ENCODE peak calls at places on chromosomes 11 and 22, in nine cellular contexts. P is transverse colon, X is HepG2, J is SK-N-SH, Y is stomach, N is A549, E is sigmoid colon, U is H1, C is esophagus muscularis mucosa. O is an unnamed sample.

GRCh38 chr11:77559686-77560425 is 29.9 kb upstream of the AQP11 start:
- DNase-seq in P (no peak), X (no peak), J (no peak), Y (no peak), N (peak), E (no peak), U (no peak), C (no peak), O (no peak)

GRCh38 chr11:115607621-115608191 is 103.5 kb upstream of the CADM1 start:
- DNase-seq in P (no peak), X (no peak), J (peak), Y (no peak), N (no peak), E (no peak), U (no peak), C (no peak), O (no peak)

GRCh38 chr11:4645974-4646373 is 2.2 kb downstream of the OR51E1 start:
- DNase-seq in P (no peak), X (no peak), J (no peak), Y (no peak), N (no peak), E (no peak), U (no peak), C (no peak), O (no peak)

GRCh38 chr11:70159612-70160570 is 43.2 kb upstream of the FADD start:
- DNase-seq in P (peak), X (no peak), J (no peak), Y (peak), N (peak), E (no peak), U (no peak), C (no peak), O (no peak)

GRCh38 chr11:98561216-98561615 is 459.5 kb upstream of the CNTN5 start:
- DNase-seq in P (no peak), X (no peak), J (no peak), Y (no peak), N (no peak), E (no peak), U (no peak), C (no peak), O (no peak)

GRCh38 chr11:40513281-40513680 is 946.2 kb downstream of the LRRC4C start:
- DNase-seq in P (no peak), X (no peak), J (no peak), Y (no peak), N (no peak), E (no peak), U (no peak), C (no peak), O (no peak)

GRCh38 chr22:44698531-44699421 is 3.2 kb upstream of the PRR5 start:
- DNase-seq in P (no peak), X (no peak), J (no peak), Y (no peak), N (no peak), E (peak), U (no peak), C (no peak), O (peak)

GRCh38 chr22:27885977-27886842 is 32.8 kb downstream of the PITPNB start:
- DNase-seq in P (peak), X (peak), J (peak), Y (peak), N (peak), E (no peak), U (no peak), C (no peak), O (peak)

GRCh38 chr11:10274726-10275125 is 19.3 kb downstream of the SBF2 start:
- DNase-seq in P (no peak), X (no peak), J (no peak), Y (no peak), N (no peak), E (no peak), U (no peak), C (no peak), O (no peak)

GRCh38 chr11:204587-205109 is 2.6 kb downstream of the BET1L start:
- DNase-seq in P (no peak), X (no peak), J (no peak), Y (peak), N (no peak), E (peak), U (no peak), C (no peak), O (no peak)

GRCh38 chr11:69245491-69246345 is 48.2 kb upstream of the MYEOV start:
- DNase-seq in P (no peak), X (no peak), J (no peak), Y (peak), N (no peak), E (peak), U (no peak), C (no peak), O (no peak)

GRCh38 chr11:103601230-103601846 is 435.1 kb upstream of the DDI1 start:
- DNase-seq in P (no peak), X (peak), J (peak), Y (no peak), N (peak), E (no peak), U (no peak), C (no peak), O (no peak)

DNA sequence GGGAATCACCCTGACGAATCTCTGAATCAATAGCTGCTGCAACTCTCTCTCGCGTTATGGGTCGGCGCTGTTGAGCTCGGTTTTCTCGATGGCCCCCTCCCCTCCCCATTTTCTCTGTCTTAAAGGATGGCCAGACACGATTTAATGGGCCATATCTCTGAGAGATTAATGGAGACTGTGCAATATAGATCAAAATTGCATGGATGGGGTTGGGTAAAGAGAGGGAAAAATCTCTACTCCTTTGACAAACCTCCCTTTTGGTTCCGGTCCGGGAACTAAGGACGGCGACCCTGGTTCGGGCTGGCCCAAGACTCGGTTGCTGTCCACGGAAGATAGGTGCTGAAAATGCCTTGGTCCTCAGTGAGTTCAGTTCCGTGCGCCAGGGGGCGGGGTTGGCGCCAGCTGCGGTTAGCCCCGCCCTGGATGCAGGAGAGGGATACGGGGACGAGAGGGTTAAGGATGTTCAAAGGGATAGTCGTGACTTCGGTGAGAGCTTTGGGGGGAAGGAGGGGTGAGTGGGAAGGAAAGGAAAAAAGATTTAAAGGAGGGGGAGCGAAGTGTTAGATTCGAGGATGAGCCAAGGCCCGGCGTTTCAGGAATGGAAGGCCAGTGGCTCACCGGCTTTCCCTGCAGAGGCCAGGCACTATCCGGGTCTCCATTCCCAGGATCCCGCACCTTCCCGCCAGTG is 103.6 kb upstream of the HSD17B12 start:
- DNase-seq in P (no peak), X (peak), J (peak), Y (peak), N (peak), E (no peak), U (no peak), C (no peak), O (peak)
- TF ChIP-seq CTCF in P (peak), X (peak), J (peak), Y (no peak), N (no peak), E (no peak), U (peak), C (no peak), O (no peak)

GRCh38 chr11:86517557-86517956 is 142.9 kb downstream of the CCDC81 start:
- DNase-seq in P (no peak), X (no peak), J (no peak), Y (no peak), N (no peak), E (no peak), U (no peak), C (peak), O (no peak)

GRCh38 chr11:86515297-86516094 is 140.8 kb downstream of the CCDC81 start:
- DNase-seq in P (no peak), X (no peak), J (peak), Y (no peak), N (no peak), E (no peak), U (no peak), C (peak), O (no peak)

GRCh38 chr11:86523738-86524602 is 148.4 kb downstream of the ME3 start:
- DNase-seq in P (no peak), X (peak), J (no peak), Y (peak), N (peak), E (no peak), U (no peak), C (no peak), O (no peak)

GRCh38 chr11:86518211-86518610 is 143.5 kb downstream of the CCDC81 start:
- DNase-seq in P (no peak), X (no peak), J (no peak), Y (no peak), N (no peak), E (no peak), U (no peak), C (peak), O (no peak)

GRCh38 chr11:86519064-86519911 is 144.6 kb downstream of the CCDC81 start:
- DNase-seq in P (no peak), X (no peak), J (no peak), Y (no peak), N (peak), E (no peak), U (no peak), C (peak), O (no peak)
- TF ChIP-seq EP300 in P (no peak), X (no peak), J (peak), Y (no peak), N (no peak), E (no peak), U (no peak), C (no peak), O (no peak)

GRCh38 chr22:22167791-22168189 is 76.8 kb upstream of the VPREB1 start:
- DNase-seq in P (peak), X (no peak), J (no peak), Y (no peak), N (no peak), E (no peak), U (no peak), C (peak), O (no peak)

GRCh38 chr22:22169923-22170322 is 74.7 kb upstream of the VPREB1 start:
- DNase-seq in P (no peak), X (no peak), J (no peak), Y (no peak), N (no peak), E (no peak), U (no peak), C (no peak), O (no peak)

GRCh38 chr22:22168941-22169867 is 75.4 kb upstream of the VPREB1 start:
- DNase-seq in P (no peak), X (no peak), J (no peak), Y (no peak), N (no peak), E (no peak), U (no peak), C (peak), O (no peak)

GRCh38 chr22:22168190-22168940 is 76.2 kb upstream of the VPREB1 start:
- DNase-seq in P (peak), X (peak), J (peak), Y (no peak), N (peak), E (no peak), U (no peak), C (peak), O (no peak)

GRCh38 chr22:22171357-22172218 is 73.0 kb upstream of the VPREB1 start:
- DNase-seq in P (no peak), X (no peak), J (peak), Y (no peak), N (peak), E (no peak), U (no peak), C (peak), O (no peak)
- TF ChIP-seq CTCF in P (no peak), X (peak), J (peak), Y (no peak), N (no peak), E (no peak), U (peak), C (no peak), O (no peak)

GRCh38 chr11:105181100-105181499 is 41.5 kb upstream of the CARD18 start:
- DNase-seq in P (no peak), X (no peak), J (no peak), Y (no peak), N (no peak), E (no peak), U (no peak), C (no peak), O (no peak)
- TF ChIP-seq EP300 in P (no peak), X (no peak), J (no peak), Y (no peak), N (no peak), E (no peak), U (no peak), C (no peak), O (no peak)

DNA sequence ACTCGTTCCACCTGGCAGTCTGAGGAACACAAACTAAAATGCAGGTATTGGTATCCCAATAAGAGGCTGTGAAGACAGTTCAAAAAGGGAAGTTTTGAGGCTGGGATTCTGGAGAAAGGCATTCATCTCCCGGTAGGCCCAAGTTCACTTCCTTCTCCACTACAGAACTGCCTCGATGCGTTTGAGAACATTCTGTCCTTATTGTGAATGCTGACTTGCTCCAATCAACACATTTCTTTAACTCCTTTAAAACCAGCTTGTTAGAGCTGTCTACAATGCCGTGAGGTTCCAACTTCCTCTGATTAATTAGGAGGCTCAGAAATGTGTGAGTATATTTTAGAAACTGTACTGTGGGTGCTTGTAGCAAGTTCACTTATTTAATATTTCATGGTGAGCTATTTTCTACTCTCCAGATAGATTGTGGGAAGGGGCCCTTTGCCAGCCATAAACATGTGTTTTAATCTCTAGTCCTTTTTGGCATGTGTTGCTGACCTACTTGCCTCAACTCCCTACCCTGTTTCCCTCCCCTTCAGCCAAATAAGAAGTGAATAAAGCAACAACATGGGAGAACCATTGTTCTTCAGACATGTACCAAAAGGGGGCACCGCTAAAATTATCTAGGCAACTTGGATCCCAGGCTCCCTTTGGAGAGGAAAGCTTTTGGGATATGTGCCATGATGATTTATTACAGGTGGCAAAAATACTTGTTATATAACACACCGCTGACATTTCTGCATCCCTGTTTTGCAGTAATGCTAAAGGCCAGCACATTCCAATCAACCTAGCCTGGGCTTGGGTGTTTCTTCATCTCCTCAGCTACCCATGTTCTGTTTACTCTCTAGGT is 245.6 kb downstream of the BLID start:
- DNase-seq in P (no peak), X (peak), J (no peak), Y (no peak), N (no peak), E (no peak), U (no peak), C (peak), O (peak)
- TF ChIP-seq CTCF in P (no peak), X (peak), J (peak), Y (no peak), N (no peak), E (no peak), U (no peak), C (no peak), O (no peak)

DNA sequence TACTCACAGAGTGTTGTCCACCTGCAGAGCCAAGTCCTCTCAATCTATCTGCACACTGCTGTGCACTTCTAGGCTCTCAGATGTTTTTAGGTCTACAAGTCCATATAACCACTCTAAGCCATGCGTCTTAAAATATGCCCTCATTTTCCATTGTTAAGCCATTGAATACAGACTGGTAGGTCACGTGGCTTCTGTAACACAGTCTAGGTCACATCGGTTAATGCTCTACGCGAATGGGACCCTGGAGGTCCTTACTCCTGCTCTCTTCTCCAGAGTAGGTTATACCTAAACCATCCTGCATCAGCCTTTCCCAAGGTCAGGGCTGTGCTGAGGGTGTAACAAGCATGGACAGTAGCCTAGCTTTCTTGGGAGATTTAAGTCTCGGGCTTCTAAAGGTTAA is 819 bp downstream of the JAML start:
- DNase-seq in P (no peak), X (no peak), J (no peak), Y (no peak), N (no peak), E (no peak), U (no peak), C (no peak), O (no peak)
- TF ChIP-seq EP300 in P (no peak), X (no peak), J (no peak), Y (no peak), N (no peak), E (no peak), U (no peak), C (no peak), O (no peak)